ENCODE peak calls at places on chromosomes 13 and 19, in four cellular contexts. X is epithelial cell of proximal tubule, I is esophagus squamous epithelium, S is upper lobe of left lung. M is an unnamed sample.

GRCh38 chr13:93819331-93819730 is 592.7 kb downstream of the GPC6 start:
- DNase-seq in X (no peak), I (no peak), S (no peak), M (no peak)

GRCh38 chr19:50719566-50719965 is at the start of gene SHANK1:
- DNase-seq in S (no peak), X (no peak), I (no peak), M (no peak)

GRCh38 chr13:46377554-46377953 is 9.5 kb downstream of the RUBCNL start:
- DNase-seq in I (no peak), X (no peak), S (no peak), M (no peak)

GRCh38 chr19:54094601-54095000 is 6.0 kb downstream of the OSCAR start:
- DNase-seq in X (no peak), S (no peak), I (no peak), M (no peak)

GRCh38 chr13:101455863-101456262 is 3.4 kb downstream of the ITGBL1 start:
- DNase-seq in X (peak), S (no peak), I (no peak), M (no peak)

GRCh38 chr13:27374126-27374613 is 50.2 kb upstream of the GTF3A start:
- DNase-seq in S (no peak), I (no peak), X (no peak), M (no peak)

GRCh38 chr13:98839826-98840769 is 87.6 kb upstream of the SLC15A1 start:
- DNase-seq in I (no peak), S (peak), X (no peak), M (no peak)

GRCh38 chr13:73171242-73171641 is 112.4 kb downstream of the KLF5 start:
- DNase-seq in X (no peak), I (no peak), S (no peak), M (no peak)

GRCh38 chr19:13366529-13367143 is 139.6 kb downstream of the CACNA1A start:
- DNase-seq in S (no peak), I (no peak), X (no peak), M (no peak)

GRCh38 chr19:45825917-45826893 is 11.1 kb upstream of the RSPH6A start:
- DNase-seq in S (no peak), X (no peak), I (no peak), M (no peak)
- H3K4me3 ChIP-seq in S (no peak), X (no peak), I (no peak), M (no peak)

GRCh38 chr13:82480415-82480814 is 1401.9 kb downstream of the SLITRK1 start:
- DNase-seq in S (no peak), X (no peak), I (no peak), M (no peak)
- TF ChIP-seq CTCF in S (no peak), X (peak), I (no peak), M (no peak)

GRCh38 chr19:58569191-58569942 is 3.8 kb downstream of the MZF1 start:
- DNase-seq in I (no peak), S (peak), X (no peak), M (no peak)
- H3K4me3 ChIP-seq in I (no peak), S (no peak), X (no peak), M (no peak)

DNA sequence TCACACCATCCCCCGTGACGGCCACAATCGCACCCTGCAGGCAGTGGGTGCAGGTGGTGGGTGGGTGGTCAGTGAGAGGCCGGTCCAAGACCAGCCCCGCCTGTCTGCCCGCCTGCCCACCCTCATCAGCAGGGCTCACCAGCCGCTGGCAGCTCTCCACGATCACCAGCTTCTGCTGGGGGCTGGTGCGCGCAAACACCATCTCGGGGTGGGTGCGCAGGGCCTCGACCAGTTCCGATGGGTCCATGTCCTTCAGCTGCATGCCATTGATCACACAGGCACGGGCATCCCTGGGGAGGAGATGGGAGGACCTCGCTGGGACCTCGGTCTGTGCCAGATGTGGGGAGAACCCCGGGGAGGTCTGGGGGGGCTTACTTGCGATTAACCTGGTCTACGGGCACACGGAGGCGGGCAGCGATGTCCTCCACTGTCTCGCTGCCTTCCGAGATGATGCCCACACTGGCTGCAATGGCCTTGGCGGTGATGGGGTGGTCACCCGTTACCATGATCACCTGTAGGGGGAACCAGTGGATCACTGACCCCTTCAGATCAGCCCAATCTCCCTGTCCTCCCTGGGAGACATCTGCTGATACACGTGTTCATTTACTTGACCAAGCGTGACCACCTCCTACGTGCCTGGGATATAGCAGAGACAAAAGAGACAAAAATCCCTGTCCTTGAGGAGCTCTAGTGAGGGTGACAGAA is 8.0 kb downstream of the ATP4A start:
- DNase-seq in X (no peak), S (no peak), I (no peak), M (no peak)
- TF ChIP-seq CTCF in X (peak), S (no peak), I (no peak), M (peak)

DNA sequence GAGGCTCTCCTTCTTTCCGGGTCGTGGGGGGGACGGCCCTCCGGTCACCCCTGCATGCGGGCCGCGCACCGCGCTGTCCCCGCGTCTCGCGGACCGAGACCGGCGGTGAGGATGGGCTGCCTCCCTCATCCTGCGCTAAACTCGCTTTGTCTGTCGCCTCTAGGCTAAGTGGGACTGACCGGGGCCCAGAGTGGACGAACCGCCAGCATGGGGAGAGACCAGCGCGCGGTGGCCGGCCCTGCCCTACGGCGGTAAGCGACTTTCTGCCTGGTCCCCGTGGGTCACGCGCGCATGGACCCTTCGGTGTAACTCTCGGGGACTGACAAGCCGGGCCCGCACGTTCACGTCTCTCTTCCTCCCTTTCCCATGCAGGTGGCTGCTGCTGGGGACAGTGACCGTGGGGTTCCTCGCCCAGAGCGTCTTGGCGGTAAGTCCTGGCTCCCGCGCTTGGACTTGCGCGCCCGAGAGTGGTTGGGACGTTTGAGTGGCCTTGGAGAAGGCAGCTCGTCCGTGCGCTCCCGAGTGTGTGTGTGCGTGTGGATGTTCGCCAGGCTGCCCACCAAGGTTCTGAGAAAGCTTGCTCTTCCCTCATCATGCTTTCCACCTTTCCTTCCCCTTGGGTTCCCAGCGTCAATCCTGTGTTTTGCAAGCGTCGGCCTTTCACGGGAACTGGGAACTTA is 753 bp downstream of the COL4A2 start:
- DNase-seq in X (no peak), S (no peak), I (no peak), M (no peak)
- H3K4me3 ChIP-seq in X (peak), S (peak), I (peak), M (no peak)

GRCh38 chr19:8397291-8397690 is 7.1 kb downstream of the RAB11B start:
- DNase-seq in X (no peak), S (no peak), I (no peak), M (no peak)
- TF ChIP-seq CTCF in X (no peak), S (no peak), I (no peak), M (no peak)

GRCh38 chr13:110396476-110396875 is 89.4 kb downstream of the COL4A2 start:
- DNase-seq in X (no peak), S (no peak), I (no peak), M (no peak)
- H3K4me3 ChIP-seq in X (no peak), S (no peak), I (no peak), M (no peak)

DNA sequence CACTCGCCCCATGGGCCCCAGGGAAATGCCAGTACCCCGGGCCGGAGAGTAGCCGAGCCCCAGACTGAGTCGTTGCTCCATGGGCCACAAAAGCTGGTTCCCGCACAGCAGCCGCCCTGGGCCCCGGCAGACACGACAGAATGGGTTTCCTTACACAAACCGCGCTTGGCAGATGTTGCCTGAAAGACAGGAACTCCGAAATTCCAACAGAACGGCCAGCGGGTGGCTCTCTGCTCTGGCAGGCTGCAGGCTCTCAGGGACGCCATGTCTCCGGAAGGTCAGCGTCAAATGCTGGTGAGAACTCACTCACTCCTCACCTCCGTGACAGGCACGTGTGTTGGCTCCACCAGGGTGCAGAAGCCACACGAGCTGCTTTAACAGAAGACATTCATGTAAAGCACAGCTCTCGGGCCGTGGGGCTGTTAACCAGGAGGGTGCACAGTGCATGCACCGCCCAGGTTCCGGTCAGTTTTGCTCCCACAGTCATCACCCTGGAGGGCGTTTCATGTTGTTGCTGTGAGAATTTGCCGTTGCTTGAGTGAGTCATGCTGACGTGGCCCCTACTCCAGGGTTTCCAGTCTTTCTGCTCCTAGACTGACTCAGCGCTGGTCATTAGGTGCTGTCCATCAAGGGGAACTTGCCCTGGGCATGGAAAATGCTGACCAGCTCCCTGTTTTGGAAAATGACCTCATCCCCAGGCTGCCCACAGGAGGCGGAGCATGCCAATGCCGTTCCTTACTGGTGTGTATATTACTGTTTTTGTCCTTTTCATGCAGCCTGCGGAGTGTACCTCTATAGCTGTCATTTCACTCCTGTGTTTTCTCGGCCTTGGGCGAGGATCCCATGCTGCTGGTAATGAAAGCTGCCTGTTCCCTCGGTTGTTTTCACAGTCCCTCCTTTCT is 44.8 kb downstream of the ANKRD10 start:
- DNase-seq in X (peak), S (peak), I (peak), M (no peak)
- TF ChIP-seq CTCF in X (peak), S (peak), I (no peak), M (no peak)

GRCh38 chr19:17470204-17470841 is at the start of gene SLC27A1:
- DNase-seq in X (peak), I (peak), S (peak), M (peak)

GRCh38 chr19:17469092-17469370 is 1.3 kb upstream of the SLC27A1 start:
- DNase-seq in X (no peak), S (no peak), I (no peak), M (no peak)

GRCh38 chr19:17469371-17470203 is 737 bp upstream of the SLC27A1 start:
- DNase-seq in X (peak), I (peak), S (peak), M (peak)

GRCh38 chr19:17467471-17468301 is 2.6 kb upstream of the SLC27A1 start:
- DNase-seq in I (no peak), X (no peak), S (no peak), M (no peak)

GRCh38 chr19:17468302-17469091 is 1.8 kb upstream of the SLC27A1 start:
- DNase-seq in I (no peak), X (no peak), S (peak), M (no peak)
- H3K4me3 ChIP-seq in I (peak), X (no peak), S (peak), M (no peak)